ENCODE peak calls at places on chromosomes 7 and 10, in nine cellular contexts. U, S, K, M, T, W, L, E and N are unnamed samples.

GRCh38 chr7:68529221-68529620 is 1069.1 kb upstream of the AUTS2 start:
- DNase-seq in U (peak), S (no peak), K (no peak), M (no peak), T (no peak), W (no peak), L (no peak), E (no peak), N (no peak)

GRCh38 chr10:30493609-30494530 is 59.9 kb downstream of the MAP3K8 start:
- DNase-seq in U (peak), S (peak), K (peak), M (peak), T (peak), W (peak), L (peak), E (peak), N (no peak)

GRCh38 chr10:60335708-60336107 is 54.0 kb downstream of the ANK3 start:
- DNase-seq in U (no peak), S (no peak), K (no peak), M (no peak), T (no peak), W (no peak), L (no peak), E (no peak), N (no peak)

GRCh38 chr7:30028749-30029635 is 780 bp downstream of the PLEKHA8 start:
- DNase-seq in U (peak), S (peak), K (no peak), M (peak), T (peak), W (no peak), L (peak), E (peak), N (peak)

GRCh38 chr10:129548534-129549130 is 81.6 kb downstream of the MGMT start:
- DNase-seq in U (no peak), S (no peak), K (no peak), M (no peak), T (no peak), W (no peak), L (no peak), E (no peak), N (no peak)

GRCh38 chr10:34137955-34138354 is 677.1 kb downstream of the PARD3 start:
- DNase-seq in U (no peak), S (no peak), K (no peak), M (no peak), T (no peak), W (no peak), L (no peak), E (no peak), N (no peak)

GRCh38 chr7:141355057-141355456 is 196.2 kb upstream of the AGK start:
- DNase-seq in U (no peak), S (peak), K (no peak), M (no peak), T (no peak), W (no peak), L (no peak), E (no peak), N (no peak)

GRCh38 chr7:6271091-6271658 is 1.2 kb downstream of the CYTH3 start:
- DNase-seq in U (no peak), S (peak), K (no peak), M (peak), T (peak), W (peak), L (peak), E (peak), N (peak)

GRCh38 chr7:141649137-141649864 is 52.7 kb downstream of the DENND11 start:
- DNase-seq in U (peak), S (peak), K (no peak), M (no peak), T (no peak), W (no peak), L (no peak), E (no peak), N (no peak)

GRCh38 chr7:119842786-119843185 is 430.2 kb upstream of the KCND2 start:
- DNase-seq in U (no peak), S (no peak), K (no peak), M (no peak), T (no peak), W (no peak), L (no peak), E (no peak), N (no peak)

GRCh38 chr7:120733143-120733542 is 124.8 kb downstream of the TSPAN12 start:
- DNase-seq in U (no peak), S (peak), K (no peak), M (no peak), T (no peak), W (no peak), L (no peak), E (no peak), N (no peak)

GRCh38 chr10:128087884-128088695 is 38.1 kb downstream of the MKI67 start:
- DNase-seq in U (peak), S (no peak), K (no peak), M (no peak), T (no peak), W (no peak), L (no peak), E (no peak), N (peak)

GRCh38 chr7:85851571-85852193 is 664.8 kb upstream of the SEMA3D start:
- DNase-seq in U (peak), S (peak), K (no peak), M (no peak), T (no peak), W (no peak), L (no peak), E (no peak), N (no peak)

GRCh38 chr7:147412782-147413186 is 1177.8 kb upstream of the C7orf33 start:
- DNase-seq in U (no peak), S (peak), K (no peak), M (no peak), T (no peak), W (no peak), L (no peak), E (no peak), N (no peak)

GRCh38 chr7:87312215-87312865 is 33.1 kb upstream of the CROT start:
- DNase-seq in U (peak), S (peak), K (no peak), M (peak), T (peak), W (peak), L (no peak), E (peak), N (no peak)

GRCh38 chr10:91164520-91165065 is 55.9 kb upstream of the PCGF5 start:
- DNase-seq in U (no peak), S (peak), K (no peak), M (no peak), T (no peak), W (no peak), L (no peak), E (no peak), N (no peak)

GRCh38 chr7:138434458-138435093 is 25.5 kb upstream of the TRIM24 start:
- DNase-seq in U (no peak), S (no peak), K (no peak), M (no peak), T (no peak), W (no peak), L (no peak), E (no peak), N (no peak)

GRCh38 chr7:137903382-137904169 is 56.8 kb upstream of the DGKI start:
- DNase-seq in U (peak), S (peak), K (no peak), M (peak), T (peak), W (no peak), L (peak), E (peak), N (no peak)

GRCh38 chr7:104206841-104207240 is 972 bp downstream of the ORC5 start:
- DNase-seq in U (peak), S (no peak), K (no peak), M (no peak), T (no peak), W (no peak), L (no peak), E (no peak), N (no peak)

GRCh38 chr7:88256906-88257305 is 37.1 kb upstream of the SRI start:
- DNase-seq in U (no peak), S (no peak), K (no peak), M (no peak), T (no peak), W (no peak), L (no peak), E (no peak), N (no peak)

GRCh38 chr7:143391462-143392404 is 10.6 kb downstream of the ZYX start:
- DNase-seq in U (no peak), S (peak), K (no peak), M (peak), T (peak), W (peak), L (peak), E (peak), N (peak)

GRCh38 chr10:71517310-71518159 is 120.8 kb downstream of the CDH23 start:
- DNase-seq in U (no peak), S (no peak), K (no peak), M (no peak), T (no peak), W (no peak), L (no peak), E (no peak), N (no peak)

GRCh38 chr10:86401588-86402282 is 35.1 kb upstream of the GRID1 start:
- DNase-seq in U (peak), S (no peak), K (peak), M (peak), T (no peak), W (peak), L (no peak), E (no peak), N (no peak)

GRCh38 chr7:76386691-76387260 is 22.7 kb downstream of the SSC4D start:
- DNase-seq in U (no peak), S (peak), K (no peak), M (peak), T (no peak), W (no peak), L (no peak), E (no peak), N (no peak)

GRCh38 chr7:1487466-1487865 is 16.7 kb downstream of the INTS1 start:
- DNase-seq in U (no peak), S (no peak), K (no peak), M (no peak), T (no peak), W (no peak), L (no peak), E (no peak), N (no peak)

GRCh38 chr10:93859049-93859655 is 34.6 kb upstream of the SLC35G1 start:
- DNase-seq in U (peak), S (no peak), K (no peak), M (no peak), T (no peak), W (no peak), L (no peak), E (no peak), N (no peak)

GRCh38 chr10:48791267-48791928 is 106.7 kb downstream of the WDFY4 start:
- DNase-seq in U (no peak), S (no peak), K (no peak), M (no peak), T (no peak), W (no peak), L (no peak), E (no peak), N (peak)

GRCh38 chr10:32332299-32332750 is 14.6 kb downstream of the EPC1 start:
- DNase-seq in U (peak), S (peak), K (no peak), M (no peak), T (no peak), W (no peak), L (no peak), E (no peak), N (no peak)

GRCh38 chr10:49135575-49136313 is 1.9 kb upstream of the FAM170B start:
- DNase-seq in U (peak), S (peak), K (no peak), M (no peak), T (no peak), W (no peak), L (no peak), E (peak), N (no peak)

GRCh38 chr7:150471886-150472285 is 21.5 kb downstream of the GIMAP8 start:
- DNase-seq in U (no peak), S (no peak), K (no peak), M (no peak), T (no peak), W (no peak), L (no peak), E (no peak), N (no peak)

GRCh38 chr7:1364068-1364905 is 95.0 kb downstream of the MICALL2 start:
- DNase-seq in U (no peak), S (no peak), K (no peak), M (no peak), T (no peak), W (no peak), L (no peak), E (no peak), N (no peak)

GRCh38 chr10:113895018-113895417 is 40.6 kb downstream of the NHLRC2 start:
- DNase-seq in U (no peak), S (peak), K (no peak), M (no peak), T (no peak), W (no peak), L (no peak), E (no peak), N (no peak)
- H3K27ac ChIP-seq in U (no peak), S (no peak), K (no peak), M (no peak), T (no peak), W (no peak), L (no peak), E (no peak), N (peak)

DNA sequence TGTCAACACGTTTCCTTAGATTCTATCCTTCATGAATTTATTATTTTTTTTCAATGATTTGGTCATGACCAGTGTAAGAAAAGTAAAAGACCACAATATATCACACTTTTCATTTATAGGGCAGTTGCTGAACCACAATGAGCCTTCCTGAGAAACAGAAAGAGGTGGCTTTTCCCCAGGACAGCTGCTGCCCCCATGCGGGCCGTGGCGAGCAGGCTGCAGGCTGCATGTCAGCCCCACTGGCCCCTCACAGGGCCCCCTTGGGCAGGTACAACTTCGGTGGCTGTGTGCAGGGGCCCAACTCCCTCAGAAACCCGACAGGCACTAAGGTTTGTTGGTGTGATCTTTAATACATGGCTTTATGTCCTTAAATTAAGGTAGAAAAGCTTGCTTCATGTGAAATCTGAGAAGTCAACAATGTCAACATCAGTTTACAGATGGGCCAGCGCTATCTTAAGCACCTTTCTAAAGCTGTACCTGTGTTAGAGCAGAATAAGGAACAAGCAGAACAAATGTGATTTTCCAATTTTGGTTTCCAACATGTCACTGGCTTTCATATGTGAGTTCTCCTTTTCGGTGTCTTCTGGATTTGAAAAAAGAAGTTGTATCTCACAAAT is 10.6 kb downstream of the BEND7 start:
- DNase-seq in U (no peak), S (no peak), K (no peak), M (no peak), T (no peak), W (no peak), L (no peak), E (no peak), N (no peak)
- TF ChIP-seq CTCF in U (no peak), S (peak), K (no peak), M (no peak), T (no peak), W (no peak), L (peak), E (no peak), N (no peak)

GRCh38 chr10:102120987-102121738 is 995 bp upstream of the LDB1 start:
- DNase-seq in U (no peak), S (peak), K (peak), M (peak), T (peak), W (peak), L (peak), E (peak), N (no peak)
- H3K27ac ChIP-seq in U (peak), S (peak), K (peak), M (peak), T (peak), W (peak), L (peak), E (peak), N (peak)

DNA sequence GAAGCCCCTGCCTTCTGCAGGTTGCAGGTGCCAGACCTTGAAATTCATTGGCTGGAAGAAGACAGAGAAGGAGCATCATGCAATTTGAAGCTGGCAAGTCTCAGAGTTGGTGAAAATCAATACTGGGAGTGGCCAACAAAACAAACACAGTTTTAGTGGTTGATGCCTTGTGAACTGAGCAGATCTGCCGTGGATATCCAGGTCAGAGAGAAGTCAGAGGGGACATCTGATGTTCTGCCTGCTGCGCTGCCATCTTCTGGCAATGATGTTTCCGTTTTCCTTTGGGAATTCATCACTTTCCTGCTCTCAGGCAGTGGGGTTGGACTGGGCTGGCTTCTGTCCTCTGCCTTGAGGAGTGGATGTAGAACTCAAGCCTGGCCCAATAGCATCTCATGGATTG is 132.0 kb downstream of the RPS24 start:
- DNase-seq in U (no peak), S (no peak), K (no peak), M (no peak), T (no peak), W (no peak), L (no peak), E (no peak), N (no peak)
- TF ChIP-seq CTCF in U (no peak), S (no peak), K (no peak), M (no peak), T (no peak), W (no peak), L (no peak), E (no peak), N (no peak)

GRCh38 chr7:158810846-158811245 is 18.5 kb downstream of the ESYT2 start:
- DNase-seq in U (no peak), S (no peak), K (no peak), M (no peak), T (no peak), W (no peak), L (no peak), E (no peak), N (no peak)
- H3K27ac ChIP-seq in U (no peak), S (no peak), K (peak), M (peak), T (no peak), W (peak), L (peak), E (no peak), N (peak)

GRCh38 chr7:22853674-22854157 is 31.1 kb upstream of the TOMM7 start:
- DNase-seq in U (peak), S (no peak), K (peak), M (peak), T (peak), W (no peak), L (no peak), E (no peak), N (no peak)
- TF ChIP-seq CTCF in U (no peak), S (peak), K (no peak), M (no peak), T (no peak), W (no peak), L (no peak), E (no peak), N (peak)